ENCODE peak calls at places on chromosome X, in six cellular contexts. X is HCT116, L is SK-N-SH, K is K562, M is HepG2, U is GM12878. Z is an unnamed sample.

GRCh38 chrX:11341274-11342256 is 48.4 kb downstream of the AMELX start:
- DNase-seq in X (no peak), L (no peak), K (peak), M (no peak), U (peak), Z (no peak)

GRCh38 chrX:1807301-1807731 is 192.5 kb downstream of the ASMT start:
- DNase-seq in X (no peak), L (no peak), K (no peak), M (no peak), U (no peak), Z (peak)

GRCh38 chrX:26215869-26216268 is at the start of gene MAGEB5:
- DNase-seq in X (no peak), L (no peak), K (no peak), M (no peak), U (no peak), Z (no peak)

GRCh38 chrX:19785647-19786046 is 101.8 kb downstream of the SH3KBP1 start:
- DNase-seq in X (no peak), L (no peak), K (no peak), M (no peak), U (no peak), Z (no peak)

GRCh38 chrX:86507337-86507736 is 359.1 kb downstream of the DACH2 start:
- DNase-seq in X (no peak), L (no peak), K (no peak), M (no peak), U (no peak), Z (peak)

GRCh38 chrX:47618923-47619485 is 653 bp downstream of the SYN1 start:
- DNase-seq in X (no peak), L (no peak), K (no peak), M (no peak), U (no peak), Z (no peak)

GRCh38 chrX:131671714-131672113 is 127.8 kb downstream of the OR13H1 start:
- DNase-seq in X (no peak), L (peak), K (no peak), M (no peak), U (no peak), Z (no peak)

GRCh38 chrX:136780738-136781137 is at the start of gene ARHGEF6:
- DNase-seq in X (no peak), L (no peak), K (no peak), M (no peak), U (no peak), Z (no peak)

GRCh38 chrX:124726881-124727280 is 380.5 kb downstream of the SH2D1A start:
- DNase-seq in X (no peak), L (no peak), K (no peak), M (no peak), U (no peak), Z (no peak)

GRCh38 chrX:39491548-39492297 is 606.0 kb downstream of the BCOR start:
- DNase-seq in X (no peak), L (no peak), K (peak), M (no peak), U (peak), Z (no peak)

GRCh38 chrX:17967888-17968287 is 106.8 kb upstream of the RAI2 start:
- DNase-seq in X (no peak), L (no peak), K (no peak), M (no peak), U (no peak), Z (peak)

GRCh38 chrX:2696698-2697215 is 5.7 kb downstream of the CD99 start:
- DNase-seq in X (no peak), L (no peak), K (no peak), M (no peak), U (peak), Z (no peak)

GRCh38 chrX:118574666-118575065 is 79.1 kb downstream of the DOCK11 start:
- DNase-seq in X (no peak), L (no peak), K (no peak), M (no peak), U (no peak), Z (peak)

GRCh38 chrX:18809641-18810040 is 102.2 kb downstream of the PPEF1 start:
- DNase-seq in X (no peak), L (no peak), K (no peak), M (no peak), U (no peak), Z (no peak)

GRCh38 chrX:79162076-79162475 is 17.6 kb downstream of the GPR174 start:
- DNase-seq in X (no peak), L (no peak), K (no peak), M (no peak), U (no peak), Z (no peak)

GRCh38 chrX:68588653-68589371 is 58.7 kb upstream of the STARD8 start:
- DNase-seq in X (no peak), L (no peak), K (no peak), M (no peak), U (no peak), Z (no peak)

GRCh38 chrX:24023972-24024664 is 2.9 kb downstream of the KLHL15 start:
- DNase-seq in X (no peak), L (no peak), K (no peak), M (no peak), U (no peak), Z (no peak)

GRCh38 chrX:97132654-97133415 is 249.1 kb downstream of the RPA4 start:
- DNase-seq in X (no peak), L (no peak), K (no peak), M (no peak), U (no peak), Z (no peak)

GRCh38 chrX:107454302-107454701 is 4.8 kb downstream of the FRMPD3 start:
- DNase-seq in X (peak), L (no peak), K (no peak), M (no peak), U (no peak), Z (no peak)

GRCh38 chrX:19888419-19888879 is 1.0 kb upstream of the SH3KBP1 start:
- DNase-seq in X (peak), L (peak), K (peak), M (peak), U (no peak), Z (peak)

GRCh38 chrX:7574325-7574724 is 268.6 kb upstream of the VCX start:
- DNase-seq in X (no peak), L (no peak), K (no peak), M (peak), U (no peak), Z (peak)

GRCh38 chrX:136423724-136424123 is 64.0 kb upstream of the BRS3 start:
- DNase-seq in X (no peak), L (no peak), K (no peak), M (no peak), U (no peak), Z (no peak)

GRCh38 chrX:13473666-13474516 is 95.5 kb upstream of the EGFL6 start:
- DNase-seq in X (no peak), L (no peak), K (no peak), M (no peak), U (peak), Z (no peak)

GRCh38 chrX:107556967-107557366 is 71.3 kb upstream of the PRPS1 start:
- DNase-seq in X (no peak), L (no peak), K (no peak), M (no peak), U (no peak), Z (no peak)

GRCh38 chrX:51144828-51145442 is 187.7 kb upstream of the NUDT10 start:
- DNase-seq in X (no peak), L (peak), K (peak), M (peak), U (peak), Z (peak)

GRCh38 chrX:155819966-155820491 is 61.1 kb upstream of the VAMP7 start:
- DNase-seq in X (peak), L (peak), K (peak), M (peak), U (peak), Z (peak)

GRCh38 chrX:125004799-125005198 is 314.9 kb upstream of the TEX13C start:
- DNase-seq in X (no peak), L (no peak), K (peak), M (no peak), U (no peak), Z (no peak)

GRCh38 chrX:8306296-8306975 is 135.4 kb upstream of the VCX2 start:
- DNase-seq in X (no peak), L (no peak), K (no peak), M (no peak), U (no peak), Z (no peak)

GRCh38 chrX:99353412-99353811 is 1056.7 kb downstream of the PCDH19 start:
- DNase-seq in X (no peak), L (no peak), K (no peak), M (peak), U (no peak), Z (no peak)

GRCh38 chrX:100076031-100076430 is 334.0 kb downstream of the PCDH19 start:
- DNase-seq in X (no peak), L (no peak), K (no peak), M (no peak), U (no peak), Z (peak)

GRCh38 chrX:46400530-46400929 is 144.7 kb downstream of the ZNF674 start:
- DNase-seq in X (no peak), L (no peak), K (no peak), M (no peak), U (no peak), Z (no peak)

GRCh38 chrX:150303386-150304097 is 59.6 kb upstream of the MAMLD1 start:
- DNase-seq in X (no peak), L (no peak), K (no peak), M (no peak), U (no peak), Z (no peak)

GRCh38 chrX:135975421-135975820 is 1.6 kb upstream of the MMGT1 start:
- DNase-seq in X (no peak), L (no peak), K (no peak), M (no peak), U (no peak), Z (no peak)

GRCh38 chrX:150482537-150483217 is 85.7 kb upstream of the MTM1 start:
- DNase-seq in X (peak), L (no peak), K (peak), M (peak), U (no peak), Z (no peak)

GRCh38 chrX:46796574-46797191 is 37.8 kb upstream of the SLC9A7 start:
- DNase-seq in X (peak), L (peak), K (peak), M (peak), U (no peak), Z (peak)

GRCh38 chrX:26649534-26649933 is 433.6 kb downstream of the MAGEB5 start:
- DNase-seq in X (peak), L (peak), K (peak), M (peak), U (no peak), Z (peak)

GRCh38 chrX:110402091-110402854 is 43.6 kb downstream of the RTL9 start:
- DNase-seq in X (no peak), L (no peak), K (peak), M (no peak), U (no peak), Z (peak)
- H2AFZ ChIP-seq in X (no peak), L (no peak), K (peak), M (no peak), U (no peak), Z (no peak)

DNA sequence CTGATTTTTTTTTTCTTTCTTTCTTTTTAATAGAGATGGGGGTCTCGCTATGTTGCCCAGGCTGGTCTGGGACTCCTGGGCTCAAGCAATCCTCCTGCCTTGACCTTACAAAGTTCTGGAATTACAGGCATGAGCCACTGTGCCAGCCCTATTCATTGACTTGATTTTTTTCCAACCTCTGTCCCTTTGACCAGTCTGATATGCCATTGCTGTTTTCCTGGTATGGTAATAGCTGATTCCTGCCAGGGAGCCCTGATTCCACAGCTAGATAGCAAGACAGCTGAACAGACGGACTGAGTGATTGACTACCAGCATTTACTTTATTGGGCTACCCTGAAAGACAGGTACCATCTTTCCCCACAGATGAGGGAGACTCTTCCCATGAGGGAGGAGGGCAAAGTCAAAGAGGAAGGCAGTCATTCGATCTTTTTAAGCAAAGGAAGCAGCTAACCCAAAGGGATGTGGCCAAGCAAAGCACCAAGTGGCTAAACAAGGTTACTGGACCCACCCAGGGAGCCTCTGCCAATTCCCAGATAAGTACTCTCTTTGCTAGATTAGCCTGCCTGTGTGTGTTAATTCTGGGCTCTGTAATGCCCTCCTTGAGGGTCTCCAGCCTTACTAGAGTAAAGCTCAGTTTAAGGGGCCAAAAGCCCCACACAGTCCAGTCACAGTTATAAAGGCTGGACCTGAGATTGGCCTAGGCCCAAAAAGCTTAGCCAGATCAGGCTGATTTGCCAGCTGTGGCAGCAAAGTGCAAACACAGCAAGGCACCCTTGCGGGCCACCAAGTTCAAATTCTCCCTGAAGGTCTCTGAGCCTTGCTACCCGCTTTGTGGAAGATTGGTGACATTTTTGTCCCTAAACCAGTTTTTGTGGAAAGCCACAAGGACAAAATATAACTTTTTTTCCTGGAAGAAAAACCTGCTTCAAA is 192.4 kb upstream of the GPC4 start:
- DNase-seq in X (no peak), L (no peak), K (no peak), M (no peak), U (no peak), Z (peak)
- TF ChIP-seq REST in X (no peak), L (no peak), K (no peak), M (no peak), U (no peak), Z (no peak)

GRCh38 chrX:10110984-10111363 is 45.8 kb upstream of the CLCN4 start:
- DNase-seq in X (no peak), L (no peak), K (no peak), M (no peak), U (peak), Z (no peak)
- H3K4me3 ChIP-seq in X (no peak), L (no peak), K (no peak), M (no peak), U (peak), Z (no peak)

DNA sequence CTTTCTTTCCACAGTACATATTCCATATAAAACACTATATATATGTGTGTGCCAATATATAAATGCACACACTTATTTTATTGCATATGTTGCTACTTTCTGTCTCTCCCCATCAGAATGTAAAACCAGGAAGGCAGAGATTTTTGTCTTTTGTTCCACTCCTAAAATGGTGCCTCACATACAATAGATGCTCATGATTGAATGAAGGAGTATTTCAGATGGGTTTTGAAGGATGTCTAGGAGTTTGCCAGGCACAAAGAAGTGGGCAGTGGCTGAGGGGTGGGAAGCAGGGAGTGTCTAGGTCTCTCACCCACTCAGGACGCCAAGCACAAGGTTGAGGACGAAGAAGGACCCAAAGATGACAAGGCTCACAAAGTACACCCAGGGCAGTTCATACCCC is 5.4 kb downstream of the CACNA1F start:
- DNase-seq in X (no peak), L (no peak), K (no peak), M (no peak), U (no peak), Z (no peak)
- H2AFZ ChIP-seq in X (no peak), L (no peak), K (no peak), M (no peak), U (no peak), Z (no peak)

GRCh38 chrX:154333116-154333515 is 37.5 kb downstream of the TKTL1 start:
- DNase-seq in X (no peak), L (no peak), K (no peak), M (no peak), U (no peak), Z (no peak)

GRCh38 chrX:154332561-154332960 is 37.0 kb downstream of the TKTL1 start:
- DNase-seq in X (no peak), L (no peak), K (no peak), M (no peak), U (no peak), Z (no peak)

GRCh38 chrX:154334496-154334895 is 38.9 kb downstream of the TKTL1 start:
- DNase-seq in X (no peak), L (no peak), K (no peak), M (no peak), U (no peak), Z (no peak)

GRCh38 chrX:154329284-154329683 is 33.7 kb downstream of the TKTL1 start:
- DNase-seq in X (no peak), L (no peak), K (no peak), M (no peak), U (no peak), Z (no peak)

GRCh38 chrX:154333837-154334271 is 38.3 kb downstream of the TKTL1 start:
- DNase-seq in X (no peak), L (no peak), K (no peak), M (no peak), U (peak), Z (no peak)
- TF ChIP-seq REST in X (no peak), L (no peak), K (no peak), M (no peak), U (no peak), Z (no peak)

DNA sequence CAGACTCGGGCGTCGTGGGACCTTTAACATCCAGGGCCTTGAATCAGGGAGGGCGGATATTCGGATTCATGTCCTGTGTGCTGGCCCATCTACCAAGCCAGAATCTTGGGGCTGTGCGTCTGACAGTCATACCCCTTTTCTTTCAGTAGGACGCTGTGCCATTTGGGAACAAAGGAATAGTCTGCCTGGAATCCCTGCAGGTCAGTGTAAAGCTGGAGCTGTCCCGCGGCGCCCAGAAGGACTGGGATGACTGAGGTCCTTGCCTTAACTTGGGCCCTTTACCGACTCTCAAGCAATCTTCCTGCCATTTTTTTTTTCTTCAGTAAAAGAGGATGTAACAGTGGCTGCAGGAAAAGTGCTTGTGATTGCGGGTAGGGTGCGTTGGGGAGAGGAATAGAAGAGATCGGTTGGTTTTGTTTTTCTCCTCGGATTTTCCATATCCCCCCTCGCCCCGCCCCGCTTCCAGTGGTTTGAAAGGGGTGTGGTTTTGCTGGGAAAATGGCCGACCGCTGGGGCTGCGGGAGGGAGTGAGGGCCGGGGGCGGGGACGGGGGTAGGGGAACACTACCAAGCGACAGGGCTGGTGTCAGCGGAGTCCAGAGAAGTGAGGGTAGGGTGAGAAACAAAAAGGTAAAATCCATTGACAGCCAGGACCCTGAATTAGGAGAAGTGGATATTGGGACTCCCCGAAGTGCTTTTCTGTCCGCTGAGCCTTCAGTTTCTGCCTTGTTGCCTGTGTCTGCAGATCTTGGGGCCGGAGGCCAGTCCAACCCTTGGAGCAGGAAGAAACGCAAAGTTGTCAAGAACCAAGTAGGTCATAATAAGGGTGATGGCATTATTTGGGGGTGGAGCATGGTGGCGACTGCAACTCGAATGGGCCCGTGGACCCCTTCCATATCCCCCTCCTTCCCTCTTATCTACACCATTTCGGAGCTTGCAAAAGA is 749 bp downstream of the ARMCX1 start:
- DNase-seq in X (no peak), L (peak), K (peak), M (no peak), U (no peak), Z (peak)
- H3K4me3 ChIP-seq in X (no peak), L (peak), K (peak), M (no peak), U (no peak), Z (peak)

DNA sequence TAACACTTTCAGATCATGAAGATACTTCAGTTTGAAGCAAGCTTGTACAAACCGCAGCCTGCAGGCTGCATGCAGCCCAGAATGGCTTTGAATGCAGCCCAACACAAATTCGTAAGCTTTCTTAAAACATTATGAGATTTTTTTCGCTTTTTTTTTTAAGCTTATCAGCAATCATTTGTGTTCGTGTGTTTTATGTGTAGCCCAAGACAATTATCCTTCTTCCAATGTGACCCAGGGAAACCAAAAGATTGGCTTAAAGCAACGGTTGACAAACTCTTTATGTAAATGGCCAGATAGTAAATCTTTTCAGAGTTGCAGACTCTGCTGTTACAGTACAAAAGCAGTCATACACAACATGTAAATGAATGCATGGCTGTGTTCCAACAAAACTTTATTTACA is 200.9 kb upstream of the MBNL3 start:
- DNase-seq in X (no peak), L (no peak), K (no peak), M (no peak), U (no peak), Z (no peak)
- H2AFZ ChIP-seq in X (no peak), L (no peak), K (no peak), M (no peak), U (no peak), Z (no peak)

Z was measured in GM23338.